ENCODE peak calls at places on chromosomes 11 and 22, in six cellular contexts. P is A549; V is CD4-positive, alpha-beta memory T cell; M is effector memory CD8-positive, alpha-beta T cell; R is AG09319; N is iPS-NIHi11. U is an unnamed sample.

GRCh38 chr11:88208742-88209141 is 33.5 kb upstream of the RAB38 start:
- DNase-seq in R (no peak), P (no peak), M (no peak), N (no peak), V (no peak), U (no peak)

GRCh38 chr11:72069787-72070251 is 10.5 kb downstream of the NUMA1 start:
- DNase-seq in V (no peak), N (peak; percentile 47), M (no peak), R (peak; percentile 60), P (peak; percentile 59), U (peak; percentile 85)

GRCh38 chr11:77111277-77111676 is 8.6 kb downstream of the OMP start:
- DNase-seq in V (no peak), M (no peak), P (no peak), N (no peak), R (no peak), U (no peak)

GRCh38 chr11:75259711-75260110 is 19.1 kb downstream of the TPBGL start:
- DNase-seq in V (no peak), M (no peak), P (no peak), N (no peak), R (no peak), U (no peak)

GRCh38 chr11:111310723-111311122 is 12.4 kb downstream of the POU2AF3 start:
- DNase-seq in V (no peak), R (no peak), N (no peak), P (no peak), M (no peak), U (no peak)

GRCh38 chr22:26711205-26711958 is 54.0 kb downstream of the MIAT start:
- DNase-seq in N (no peak), R (no peak), V (no peak), M (peak; percentile 2), P (no peak), U (no peak)

GRCh38 chr22:31647921-31648320 is 14.1 kb downstream of the PISD start:
- DNase-seq in R (no peak), P (no peak), V (no peak), M (no peak), N (no peak), U (no peak)

GRCh38 chr11:127115844-127116243 is 115.3 kb upstream of the KIRREL3 start:
- DNase-seq in R (no peak), M (no peak), P (no peak), V (no peak), N (no peak), U (no peak)

GRCh38 chr11:31761636-31762035 is 49.5 kb downstream of the PAX6 start:
- DNase-seq in N (no peak), V (no peak), M (no peak), R (no peak), P (no peak), U (no peak)

GRCh38 chr11:73260127-73260457 is 12.0 kb upstream of the P2RY6 start:
- DNase-seq in P (no peak), N (no peak), R (no peak), V (no peak), M (no peak), U (no peak)

GRCh38 chr11:1869427-1870325 is 16.8 kb downstream of the LSP1 start:
- DNase-seq in R (no peak), V (no peak), P (peak; percentile 79), N (no peak), M (no peak), U (no peak)

GRCh38 chr11:66414120-66414934 is 6.5 kb upstream of the NPAS4 start:
- DNase-seq in R (no peak), N (peak; percentile 38), M (no peak), P (no peak), V (no peak), U (no peak)

GRCh38 chr11:87675993-87676392 is 499.2 kb downstream of the RAB38 start:
- DNase-seq in R (no peak), P (no peak), N (no peak), M (no peak), V (no peak), U (no peak)

GRCh38 chr11:112355726-112356125 is 95.1 kb upstream of the PLET1 start:
- DNase-seq in M (no peak), R (no peak), P (no peak), V (no peak), N (peak; percentile 49), U (no peak)

GRCh38 chr11:66432597-66432996 is 6.1 kb downstream of the MRPL11 start:
- DNase-seq in P (no peak), M (no peak), N (no peak), V (no peak), R (no peak), U (no peak)

GRCh38 chr11:34160049-34160721 is 54.8 kb downstream of the NAT10 start:
- DNase-seq in V (no peak), M (no peak), P (no peak), N (no peak), R (no peak), U (no peak)

GRCh38 chr11:131691558-131692041 is 321.2 kb downstream of the NTM start:
- DNase-seq in V (no peak), M (no peak), R (no peak), N (peak; percentile 91), P (no peak), U (no peak)

GRCh38 chr11:17471501-17471900 is 5.1 kb downstream of the ABCC8 start:
- DNase-seq in R (no peak), M (no peak), V (no peak), P (no peak), N (no peak), U (no peak)

GRCh38 chr22:40462195-40462988 is 92.0 kb downstream of the SGSM3 start:
- DNase-seq in N (no peak), R (no peak), P (no peak), M (no peak), V (no peak), U (no peak)

GRCh38 chr22:31244044-31244942 is 32.2 kb downstream of the LIMK2 start:
- DNase-seq in P (peak; percentile 51), V (no peak), M (no peak), N (peak; percentile 71), R (peak; percentile 15), U (peak; percentile 29)

GRCh38 chr22:46068908-46069481 is 81.3 kb upstream of the PPARA start:
- DNase-seq in V (no peak), N (no peak), R (no peak), M (no peak), P (no peak), U (no peak)

GRCh38 chr22:20799449-20799848 is 25.5 kb downstream of the SERPIND1 start:
- DNase-seq in P (no peak), M (no peak), N (peak; percentile 65), V (no peak), R (no peak), U (no peak)

GRCh38 chr22:29628982-29629381 is 25.5 kb downstream of the NF2 start:
- DNase-seq in V (peak; percentile 11), N (no peak), P (no peak), R (no peak), M (no peak), U (no peak)